ENCODE peak calls at places on chromosomes 16 and 17, in nine cellular contexts. J is A549; S is right atrium auricular region; B is glutamatergic neuron; M is AG09319; H is CD8-positive, alpha-beta T cell; Q is neural crest cell; K is ovary; P is HFF-Myc. F is an unnamed sample.

GRCh38 chr16:4060823-4061222 is 55.4 kb downstream of the ADCY9 start:
- DNase-seq in S (no peak), J (no peak), K (no peak), M (no peak), P (no peak), B (no peak), H (no peak), Q (no peak), F (no peak)

GRCh38 chr16:71734511-71734910 is 10.0 kb upstream of the PHLPP2 start:
- DNase-seq in H (no peak), K (no peak), P (no peak), J (no peak), B (no peak), S (no peak), M (no peak), Q (no peak), F (no peak)

GRCh38 chr17:3845361-3845753 is 689 bp downstream of the NCBP3 start:
- DNase-seq in B (no peak), P (no peak), S (no peak), K (no peak), H (peak), Q (no peak), M (no peak), J (peak), F (no peak)

GRCh38 chr16:83652898-83653297 is 154.9 kb upstream of the HSBP1 start:
- DNase-seq in P (no peak), M (no peak), Q (no peak), K (no peak), S (no peak), B (no peak), H (no peak), J (no peak), F (no peak)

GRCh38 chr17:15954222-15954621 is 9.3 kb downstream of the ADORA2B start:
- DNase-seq in B (no peak), S (no peak), J (peak), H (no peak), M (peak), K (no peak), P (no peak), Q (no peak), F (no peak)

GRCh38 chr17:31499771-31500554 is 108.5 kb downstream of the RAB11FIP4 start:
- DNase-seq in S (no peak), B (peak), M (no peak), P (no peak), J (no peak), Q (no peak), K (peak), H (no peak), F (no peak)

GRCh38 chr16:49890876-49891275 is 35.0 kb upstream of the ZNF423 start:
- DNase-seq in K (no peak), Q (no peak), H (peak), P (no peak), S (no peak), J (no peak), B (no peak), M (no peak), F (peak)

GRCh38 chr16:28218109-28218508 is 6.3 kb upstream of the XPO6 start:
- DNase-seq in Q (no peak), J (no peak), S (no peak), P (no peak), M (no peak), B (no peak), K (no peak), H (peak), F (peak)

GRCh38 chr17:77861133-77861695 is 97.3 kb upstream of the TNRC6C start:
- DNase-seq in M (no peak), B (no peak), K (no peak), P (no peak), J (no peak), H (no peak), Q (no peak), S (no peak), F (no peak)

GRCh38 chr16:19434584-19434983 is 16.9 kb downstream of the TMC5 start:
- DNase-seq in S (no peak), H (no peak), Q (no peak), P (no peak), K (no peak), B (no peak), M (no peak), J (no peak), F (no peak)

GRCh38 chr17:49932131-49932723 is 36.8 kb upstream of the DLX4 start:
- DNase-seq in B (no peak), K (no peak), P (no peak), H (no peak), J (no peak), S (no peak), M (no peak), Q (no peak), F (no peak)

GRCh38 chr16:9929836-9930235 is 252.4 kb downstream of the GRIN2A start:
- DNase-seq in P (no peak), B (no peak), Q (no peak), K (no peak), S (no peak), H (no peak), J (no peak), M (no peak), F (no peak)

GRCh38 chr17:31339906-31340661 is 18.7 kb upstream of the EVI2A start:
- DNase-seq in J (no peak), P (no peak), S (no peak), M (no peak), B (no peak), K (no peak), Q (no peak), H (no peak), F (no peak)

GRCh38 chr17:34452769-34453168 is 89.7 kb upstream of the CCL1 start:
- DNase-seq in P (no peak), M (no peak), Q (no peak), K (no peak), B (no peak), H (no peak), J (no peak), S (no peak), F (no peak)

GRCh38 chr16:53220585-53220984 is 165.8 kb downstream of the CHD9 start:
- DNase-seq in P (no peak), Q (no peak), J (no peak), H (no peak), S (no peak), M (no peak), K (no peak), B (peak), F (no peak)

GRCh38 chr17:55747209-55747608 is 3.6 kb upstream of the PCTP start:
- DNase-seq in Q (no peak), H (no peak), J (no peak), B (no peak), P (no peak), M (no peak), K (no peak), S (no peak), F (no peak)

GRCh38 chr16:12572316-12572985 is 231.2 kb downstream of the CPPED1 start:
- DNase-seq in H (no peak), J (no peak), Q (no peak), B (no peak), S (no peak), P (no peak), M (no peak), K (no peak), F (no peak)

GRCh38 chr16:71474864-71475263 is 12.8 kb upstream of the ZNF23 start:
- DNase-seq in K (no peak), B (no peak), J (no peak), S (no peak), Q (no peak), P (peak), H (no peak), M (peak), F (no peak)

GRCh38 chr17:19867094-19867653 is 562 bp downstream of the ULK2 start:
- DNase-seq in M (peak), H (peak), B (peak), S (peak), Q (peak), P (no peak), K (peak), J (peak), F (peak)

GRCh38 chr17:9672691-9673090 is 27.4 kb downstream of the USP43 start:
- DNase-seq in B (no peak), M (no peak), S (no peak), H (no peak), P (no peak), J (no peak), K (no peak), Q (no peak), F (no peak)

GRCh38 chr16:53511403-53512280 is 8.6 kb upstream of the AKTIP start:
- DNase-seq in H (no peak), K (no peak), P (no peak), B (no peak), Q (no peak), S (no peak), J (no peak), M (no peak), F (no peak)

GRCh38 chr16:4508806-4509205 is 29.8 kb downstream of the CDIP1 start:
- DNase-seq in J (no peak), P (no peak), B (no peak), H (no peak), M (no peak), S (no peak), K (no peak), Q (no peak), F (no peak)

GRCh38 chr17:82781894-82782274 is 30.0 kb downstream of the TBCD start:
- DNase-seq in B (peak), K (peak), H (peak), J (peak), P (peak), S (peak), Q (peak), M (peak), F (peak)

GRCh38 chr16:88472637-88473205 is 19.6 kb downstream of the ZFPM1 start:
- DNase-seq in S (no peak), M (no peak), Q (no peak), J (no peak), H (no peak), B (no peak), P (no peak), K (no peak), F (no peak)

GRCh38 chr17:32265192-32265895 is at the start of gene RHBDL3:
- DNase-seq in J (peak), S (no peak), Q (no peak), K (peak), M (no peak), P (no peak), B (peak), H (peak), F (no peak)

GRCh38 chr16:85168732-85169256 is 56.5 kb upstream of the CIBAR2 start:
- DNase-seq in B (peak), S (peak), Q (peak), M (no peak), K (peak), H (no peak), J (peak), P (no peak), F (no peak)

GRCh38 chr16:8928467-8928957 is 35.2 kb downstream of the USP7 start:
- DNase-seq in H (no peak), B (no peak), J (no peak), M (no peak), P (no peak), Q (no peak), S (no peak), K (no peak), F (no peak)

GRCh38 chr16:11639925-11640899 is 28.0 kb upstream of the SNN start:
- DNase-seq in K (peak), M (peak), J (peak), S (peak), Q (no peak), P (peak), B (peak), H (no peak), F (no peak)

GRCh38 chr17:3923466-3924190 is 7.4 kb upstream of the P2RX1 start:
- DNase-seq in H (no peak), Q (no peak), P (no peak), M (no peak), S (no peak), K (no peak), B (no peak), J (no peak), F (no peak)

GRCh38 chr16:49261930-49262329 is 19.7 kb downstream of the CBLN1 start:
- DNase-seq in J (no peak), B (no peak), K (no peak), Q (no peak), M (no peak), H (no peak), S (no peak), P (no peak), F (no peak)

GRCh38 chr17:35433075-35433894 is 985 bp upstream of the SLFN12 start:
- DNase-seq in P (peak), M (peak), H (peak), Q (no peak), J (peak), K (peak), B (no peak), S (peak), F (peak)

GRCh38 chr16:27568077-27568476 is 18.1 kb downstream of the KATNIP start:
- DNase-seq in Q (no peak), J (peak), K (no peak), S (no peak), M (no peak), H (no peak), B (no peak), P (no peak), F (no peak)

GRCh38 chr16:3945751-3946603 is 65.5 kb upstream of the CREBBP start:
- DNase-seq in K (peak), S (peak), H (no peak), B (no peak), Q (no peak), J (peak), P (peak), M (peak), F (no peak)

GRCh38 chr17:38873646-38874380 is 4.0 kb downstream of the LASP1 start:
- DNase-seq in Q (no peak), S (no peak), J (peak), H (no peak), B (no peak), P (no peak), M (no peak), K (peak), F (no peak)

GRCh38 chr17:34177642-34178041 is 77.4 kb upstream of the CCL2 start:
- DNase-seq in J (no peak), K (no peak), H (no peak), M (peak), B (no peak), P (peak), S (no peak), Q (no peak), F (no peak)

GRCh38 chr16:65621640-65622039 is 499.8 kb upstream of the CDH11 start:
- DNase-seq in J (no peak), B (no peak), Q (no peak), S (no peak), P (no peak), H (no peak), M (no peak), K (no peak), F (no peak)

GRCh38 chr17:42659079-42659931 is at the start of gene TUBG2:
- DNase-seq in H (peak), B (peak), K (peak), P (no peak), M (no peak), Q (peak), S (peak), J (peak), F (peak)

GRCh38 chr17:15440347-15440746 is 27.1 kb downstream of the CDRT4 start:
- DNase-seq in M (no peak), B (no peak), H (no peak), P (no peak), Q (no peak), J (no peak), S (no peak), K (no peak), F (no peak)

GRCh38 chr17:49511810-49512209 is 16.7 kb downstream of the NGFR start:
- DNase-seq in Q (no peak), K (no peak), J (no peak), P (no peak), S (no peak), B (peak), M (no peak), H (no peak), F (no peak)

GRCh38 chr16:104355-104754 is 26.3 kb downstream of the MPG start:
- DNase-seq in P (no peak), S (no peak), K (no peak), Q (no peak), J (no peak), M (no peak), B (no peak), H (no peak), F (no peak)

GRCh38 chr16:102060-102855 is 24.2 kb downstream of the MPG start:
- DNase-seq in K (peak), Q (no peak), M (no peak), H (no peak), B (no peak), S (peak), J (no peak), P (no peak), F (no peak)

GRCh38 chr16:105521-105920 is 27.5 kb downstream of the MPG start:
- DNase-seq in B (no peak), H (no peak), Q (no peak), K (no peak), J (no peak), P (no peak), M (no peak), S (no peak), F (no peak)

GRCh38 chr16:104828-105374 is 26.9 kb downstream of the MPG start:
- DNase-seq in P (no peak), K (no peak), J (no peak), H (no peak), M (no peak), B (no peak), Q (no peak), S (no peak), F (no peak)

GRCh38 chr16:106623-107324 is 28.7 kb downstream of the MPG start:
- DNase-seq in Q (peak), K (no peak), P (peak), B (peak), S (no peak), M (peak), H (peak), J (peak), F (peak)
- TF ChIP-seq CTCF in Q (peak), K (peak), P (peak), B (peak), S (peak), M (peak), H (peak), J (peak), F (peak)

GRCh38 chr16:17211797-17212196 is 259.0 kb downstream of the XYLT1 start:
- DNase-seq in M (no peak), P (no peak), H (peak), J (no peak), K (no peak), S (no peak), B (peak), Q (no peak), F (peak)
- TF ChIP-seq CTCF in M (peak), P (peak), H (peak), J (no peak), K (no peak), S (no peak), B (peak), Q (peak), F (peak)

GRCh38 chr17:64056269-64057005 is 36.0 kb upstream of the ICAM2 start:
- DNase-seq in J (no peak), M (no peak), K (no peak), P (no peak), Q (no peak), H (no peak), S (no peak), B (no peak), F (no peak)
- TF ChIP-seq CTCF in J (no peak), M (no peak), K (no peak), P (no peak), Q (no peak), H (no peak), S (no peak), B (no peak), F (no peak)

DNA sequence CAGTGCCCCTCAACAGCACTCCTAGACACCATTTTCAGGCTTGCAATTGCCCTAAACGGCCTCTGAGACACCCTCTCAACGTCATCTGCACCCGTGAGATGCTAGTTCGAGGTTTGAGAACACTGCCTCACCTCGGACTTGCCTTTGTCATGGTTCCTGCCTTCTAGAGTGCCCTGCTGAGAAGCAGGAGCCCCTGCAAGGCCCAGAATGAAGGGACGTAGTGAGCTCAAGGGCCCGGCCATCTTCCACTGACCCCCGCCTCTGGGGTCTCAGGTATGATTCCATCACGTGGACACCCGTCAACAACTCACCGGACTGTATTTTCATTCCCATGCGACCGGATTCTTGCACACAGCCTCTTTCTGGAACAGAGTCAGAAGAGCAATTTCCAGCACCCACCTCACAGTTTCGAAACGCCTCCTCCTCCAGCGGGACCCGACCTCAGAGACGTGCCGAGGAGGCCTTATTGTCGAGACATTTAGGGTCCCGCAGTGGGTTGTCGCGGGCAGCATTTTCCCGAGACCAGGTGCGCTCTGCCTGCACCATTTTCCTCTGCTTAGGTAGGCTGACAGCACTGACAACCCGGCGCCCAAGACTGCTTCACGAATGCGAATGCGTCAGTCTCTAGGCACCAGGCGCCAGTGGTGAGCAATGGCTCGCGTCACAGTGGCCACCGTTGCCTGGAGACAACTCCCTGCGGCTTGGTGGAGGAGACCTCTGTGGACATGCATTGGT is 999.9 kb downstream of the KCNJ18 start:
- DNase-seq in S (peak), H (no peak), Q (no peak), K (no peak), M (no peak), P (no peak), J (no peak), B (no peak), F (no peak)
- TF ChIP-seq CTCF in S (no peak), H (no peak), Q (no peak), K (no peak), M (no peak), P (no peak), J (no peak), B (no peak), F (no peak)

DNA sequence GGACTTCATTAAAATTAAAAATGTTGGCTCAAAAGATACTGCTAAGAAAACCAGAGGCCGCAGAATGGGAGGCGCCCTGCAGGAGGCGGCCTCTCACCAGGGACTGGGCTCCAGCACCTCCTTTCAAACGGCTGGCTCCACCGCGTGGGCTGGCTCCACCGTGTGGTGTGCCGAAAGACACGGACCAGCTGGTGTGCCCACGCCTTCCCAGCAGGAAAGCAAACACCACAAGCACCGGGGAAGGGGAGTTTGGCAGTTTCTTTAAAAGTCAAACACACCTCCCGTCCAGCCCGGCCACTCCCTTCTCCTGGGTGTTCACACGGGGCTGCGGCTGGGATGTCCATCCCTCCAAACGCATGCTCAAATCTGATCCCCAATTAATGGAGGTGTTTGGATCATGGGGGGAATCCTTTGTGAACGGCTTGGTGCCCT is 13.9 kb downstream of the HAGH start:
- DNase-seq in H (peak), B (peak), P (no peak), Q (peak), M (peak), S (peak), K (peak), J (peak), F (peak)
- TF ChIP-seq CTCF in H (peak), B (no peak), P (peak), Q (peak), M (peak), S (no peak), K (no peak), J (peak), F (peak)

GRCh38 chr16:68264128-68265077 is at the start of gene SLC7A6:
- DNase-seq in K (peak), P (no peak), Q (peak), J (peak), B (peak), H (peak), S (peak), M (no peak), F (peak)
- TF ChIP-seq CTCF in K (no peak), P (peak), Q (peak), J (peak), B (peak), H (peak), S (peak), M (peak), F (peak)

GRCh38 chr16:74456290-74456625 is 35.0 kb upstream of the CLEC18B start:
- DNase-seq in B (no peak), P (no peak), J (no peak), K (no peak), Q (no peak), H (no peak), S (no peak), M (no peak), F (no peak)
- TF ChIP-seq CTCF in B (no peak), P (no peak), J (no peak), K (no peak), Q (no peak), H (no peak), S (no peak), M (no peak), F (no peak)

GRCh38 chr17:45768000-45768399 is 16.1 kb upstream of the CRHR1 start:
- DNase-seq in B (no peak), Q (no peak), M (no peak), S (no peak), K (no peak), J (no peak), H (no peak), P (no peak), F (peak)
- TF ChIP-seq CTCF in B (no peak), Q (no peak), M (no peak), S (no peak), K (no peak), J (no peak), H (no peak), P (no peak), F (no peak)

F was measured in endothelial cell.